ENCODE peak calls at places on chromosome 5, in four cellular contexts. One of them, this sample, is unnamed.

GRCh38 chr5:134077926-134078580 is 36.4 kb upstream of the TCF7 start:
- DNase-seq in BJ: no peak
- DNase-seq in T-helper 9 cell: no peak
- DNase-seq in dermis microvascular lymphatic vessel endothelial cell: no peak
- DNase-seq in this sample: no peak

GRCh38 chr5:8020861-8021514 is 152.0 kb downstream of the MTRR start:
- DNase-seq in BJ: no peak
- DNase-seq in T-helper 9 cell: no peak
- DNase-seq in dermis microvascular lymphatic vessel endothelial cell: no peak
- DNase-seq in this sample: no peak

GRCh38 chr5:150615141-150615699 is 25.2 kb upstream of the SYNPO start:
- DNase-seq in BJ: no peak
- DNase-seq in T-helper 9 cell: no peak
- DNase-seq in dermis microvascular lymphatic vessel endothelial cell: peak; percentile 84
- DNase-seq in this sample: peak; percentile 77

GRCh38 chr5:110869927-110870326 is 131.1 kb downstream of the SLC25A46 start:
- DNase-seq in BJ: no peak
- DNase-seq in T-helper 9 cell: no peak
- DNase-seq in dermis microvascular lymphatic vessel endothelial cell: no peak
- DNase-seq in this sample: no peak

GRCh38 chr5:2529371-2530100 is 221.9 kb downstream of the IRX2 start:
- DNase-seq in BJ: no peak
- DNase-seq in T-helper 9 cell: no peak
- DNase-seq in dermis microvascular lymphatic vessel endothelial cell: no peak
- DNase-seq in this sample: no peak

GRCh38 chr5:145680169-145680568 is 155.0 kb downstream of the PRELID2 start:
- DNase-seq in BJ: no peak
- DNase-seq in T-helper 9 cell: no peak
- DNase-seq in dermis microvascular lymphatic vessel endothelial cell: no peak
- DNase-seq in this sample: no peak

GRCh38 chr5:146301666-146302065 is 37.0 kb upstream of the POU4F3 start:
- DNase-seq in BJ: no peak
- DNase-seq in T-helper 9 cell: no peak
- DNase-seq in dermis microvascular lymphatic vessel endothelial cell: no peak
- DNase-seq in this sample: no peak

GRCh38 chr5:17463653-17464052 is 34.4 kb upstream of the TAF11L2 start:
- DNase-seq in BJ: no peak
- DNase-seq in T-helper 9 cell: no peak
- DNase-seq in dermis microvascular lymphatic vessel endothelial cell: no peak
- DNase-seq in this sample: no peak

GRCh38 chr5:174724484-174725260 is at the start of gene MSX2:
- DNase-seq in BJ: peak; percentile 39
- DNase-seq in T-helper 9 cell: no peak
- DNase-seq in dermis microvascular lymphatic vessel endothelial cell: peak; percentile 28
- DNase-seq in this sample: peak; percentile 13

GRCh38 chr5:60540855-60541805 is 158.8 kb downstream of the DEPDC1B start:
- DNase-seq in BJ: no peak
- DNase-seq in T-helper 9 cell: no peak
- DNase-seq in dermis microvascular lymphatic vessel endothelial cell: no peak
- DNase-seq in this sample: no peak

GRCh38 chr5:135212361-135213033 is 178.5 kb upstream of the PITX1 start:
- DNase-seq in BJ: no peak
- DNase-seq in T-helper 9 cell: no peak
- DNase-seq in dermis microvascular lymphatic vessel endothelial cell: no peak
- DNase-seq in this sample: peak; percentile 26

This sample was measured in endothelial cell of umbilical vein.